ENCODE peak calls at places on chromosomes 11 and 22, in four cellular contexts. J is AG09309, S is AG04450, Q is kidney epithelial cell. A is an unnamed sample.

GRCh38 chr22:27775698-27776409 is 25.7 kb downstream of the MN1 start:
- DNase-seq in J (no peak), S (no peak), Q (no peak), A (no peak)

GRCh38 chr11:9379046-9379445 is 5.4 kb upstream of the IPO7 start:
- DNase-seq in J (no peak), S (no peak), Q (no peak), A (no peak)

GRCh38 chr22:25359601-25360261 is 140.3 kb downstream of the CRYBB2 start:
- DNase-seq in J (no peak), S (no peak), Q (no peak), A (no peak)

GRCh38 chr22:42932857-42933782 is 76.0 kb upstream of the ARFGAP3 start:
- DNase-seq in J (no peak), S (no peak), Q (no peak), A (no peak)

GRCh38 chr11:9710852-9711251 is 47.0 kb downstream of the SWAP70 start:
- DNase-seq in J (no peak), S (no peak), Q (no peak), A (no peak)

GRCh38 chr11:66418168-66418985 is 2.5 kb upstream of the NPAS4 start:
- DNase-seq in J (peak; percentile 90), S (peak; percentile 91), Q (peak; percentile 63), A (peak; percentile 57)

GRCh38 chr11:8899119-8899753 is 11.8 kb upstream of the AKIP1 start:
- DNase-seq in J (no peak), S (no peak), Q (no peak), A (no peak)

GRCh38 chr11:100963375-100963774 is 166.2 kb downstream of the PGR start:
- DNase-seq in J (no peak), S (no peak), Q (no peak), A (no peak)

GRCh38 chr11:15159085-15159484 is 44.4 kb downstream of the INSC start:
- DNase-seq in J (no peak), S (no peak), Q (no peak), A (no peak)

GRCh38 chr11:65833297-65834030 is at the start of gene SNX32:
- DNase-seq in J (peak; percentile 34), S (peak; percentile 78), Q (peak; percentile 48), A (no peak)

GRCh38 chr22:48918585-48919186 is 909.0 kb downstream of the BRD1 start:
- DNase-seq in J (no peak), S (no peak), Q (no peak), A (no peak)

GRCh38 chr11:124746621-124747243 is 5.3 kb downstream of the VSIG2 start:
- DNase-seq in J (no peak), S (peak; percentile 27), Q (no peak), A (peak; percentile 64)

GRCh38 chr22:42500164-42500835 is 19.3 kb downstream of the RRP7A start:
- DNase-seq in J (no peak), S (no peak), Q (no peak), A (no peak)

GRCh38 chr22:30333707-30334087 is 7.0 kb upstream of the TBC1D10A start:
- DNase-seq in J (no peak), S (no peak), Q (no peak), A (no peak)

GRCh38 chr11:117868815-117869642 is 7.4 kb downstream of the FXYD6 start:
- DNase-seq in J (no peak), S (no peak), Q (no peak), A (no peak)

GRCh38 chr11:124108158-124108557 is 7.1 kb upstream of the VWA5A start:
- DNase-seq in J (no peak), S (no peak), Q (no peak), A (peak; percentile 3)

GRCh38 chr11:10654211-10655150 is 39.1 kb downstream of the IRAG1 start:
- DNase-seq in J (no peak), S (no peak), Q (no peak), A (no peak)

GRCh38 chr11:19595840-19596751 is 116.5 kb upstream of the NAV2 start:
- DNase-seq in J (peak; percentile 75), S (peak; percentile 55), Q (no peak), A (no peak)

GRCh38 chr11:116879789-116880402 is 42.5 kb upstream of the APOA1 start:
- DNase-seq in J (no peak), S (peak; percentile 59), Q (peak; percentile 41), A (no peak)

GRCh38 chr22:49278357-49278756 is 549.3 kb downstream of the BRD1 start:
- DNase-seq in J (no peak), S (no peak), Q (no peak), A (no peak)

GRCh38 chr11:132050577-132051180 is 680.3 kb downstream of the NTM start:
- DNase-seq in J (no peak), S (no peak), Q (no peak), A (no peak)

GRCh38 chr22:22388055-22388454 is 120.5 kb downstream of the ZNF280B start:
- DNase-seq in J (no peak), S (no peak), Q (no peak), A (no peak)

GRCh38 chr11:42770444-42771065 is 541.2 kb upstream of the API5 start:
- DNase-seq in J (no peak), S (no peak), Q (no peak), A (no peak)

GRCh38 chr11:35997908-35998307 is 54.0 kb downstream of the LDLRAD3 start:
- DNase-seq in J (no peak), S (no peak), Q (no peak), A (no peak)

GRCh38 chr11:46127150-46127638 is 5.9 kb upstream of the PHF21A start:
- DNase-seq in J (peak; percentile 16), S (no peak), Q (no peak), A (no peak)

GRCh38 chr22:39349506-39349966 is 255 bp upstream of the SYNGR1 start:
- DNase-seq in J (no peak), S (no peak), Q (no peak), A (no peak)

GRCh38 chr11:124870430-124870829 is 5.2 kb downstream of the ROBO3 start:
- DNase-seq in J (no peak), S (no peak), Q (no peak), A (no peak)

GRCh38 chr11:79173615-79174014 is 267.2 kb downstream of the TENM4 start:
- DNase-seq in J (peak; percentile 41), S (no peak), Q (peak; percentile 56), A (no peak)

GRCh38 chr22:39474351-39474991 is 17.7 kb downstream of the MGAT3 start:
- DNase-seq in J (no peak), S (no peak), Q (no peak), A (no peak)

GRCh38 chr11:125331357-125331756 is 164.7 kb downstream of the FEZ1 start:
- DNase-seq in J (no peak), S (no peak), Q (no peak), A (no peak)

GRCh38 chr11:117833401-117833891 is 8.9 kb upstream of the FXYD2 start:
- DNase-seq in J (no peak), S (no peak), Q (no peak), A (no peak)

GRCh38 chr22:30705710-30706651 is 11.3 kb downstream of the OSBP2 start:
- DNase-seq in J (peak; percentile 95), S (peak; percentile 15), Q (no peak), A (no peak)

GRCh38 chr22:19065298-19065859 is 56.8 kb downstream of the DGCR2 start:
- DNase-seq in J (no peak), S (no peak), Q (no peak), A (no peak)

GRCh38 chr22:32801001-32801435 is 487 bp upstream of the TIMP3 start:
- DNase-seq in J (no peak), S (no peak), Q (no peak), A (no peak)

GRCh38 chr22:32803020-32803758 is 1.7 kb downstream of the TIMP3 start:
- DNase-seq in J (no peak), S (no peak), Q (peak; percentile 28), A (no peak)

GRCh38 chr22:32802291-32802826 is 854 bp downstream of the TIMP3 start:
- DNase-seq in J (no peak), S (no peak), Q (no peak), A (no peak)

GRCh38 chr22:32800158-32800557 is 1.3 kb upstream of the TIMP3 start:
- DNase-seq in J (no peak), S (no peak), Q (no peak), A (no peak)

GRCh38 chr22:32801436-32802290 is at the start of gene TIMP3:
- DNase-seq in J (no peak), S (peak; percentile 73), Q (no peak), A (no peak)
- H3K4me3 ChIP-seq in J (peak within 1 kb of the TSS; percentile 92), S (peak within 1 kb of the TSS; percentile 97), Q (peak within 1 kb of the TSS; percentile 51), A (no peak within 1 kb of the TSS)

DNA sequence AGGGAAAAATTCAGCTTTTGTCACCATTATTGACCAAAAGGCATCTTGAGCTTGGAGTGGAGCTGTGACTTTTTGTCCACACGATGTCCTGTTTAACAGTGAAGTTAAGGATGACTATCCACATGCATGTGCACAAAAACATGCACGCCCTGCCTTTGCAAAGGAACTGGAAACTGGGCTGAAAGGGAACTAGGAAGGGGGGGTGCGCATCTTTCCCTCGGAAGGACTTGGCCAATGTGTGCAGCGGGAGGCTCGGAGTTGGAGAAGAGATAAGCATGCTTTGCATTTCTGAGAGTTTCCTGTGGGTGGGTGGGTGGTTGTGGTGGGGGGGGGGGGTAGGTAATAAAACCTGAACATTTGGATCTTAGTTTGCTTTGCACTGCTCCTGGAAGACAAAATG is 421 bp upstream of the KIRREL3 start:
- DNase-seq in J (no peak), S (no peak), Q (no peak), A (no peak)
- H3K4me3 ChIP-seq in J (peak overlapping the region; percentile 81), S (peak overlapping the region; percentile 80), Q (peak overlapping the region; percentile 66), A (peak overlapping the region; percentile 68)

GRCh38 chr11:2250041-2250440 is 20.3 kb downstream of the ASCL2 start:
- DNase-seq in J (no peak), S (no peak), Q (no peak), A (no peak)

GRCh38 chr11:2248242-2248641 is 22.1 kb downstream of the ASCL2 start:
- DNase-seq in J (no peak), S (no peak), Q (no peak), A (no peak)

GRCh38 chr11:2247496-2247895 is 22.9 kb downstream of the ASCL2 start:
- DNase-seq in J (no peak), S (no peak), Q (no peak), A (no peak)

GRCh38 chr11:2249191-2249916 is 21.0 kb downstream of the ASCL2 start:
- DNase-seq in J (no peak), S (no peak), Q (no peak), A (no peak)

DNA sequence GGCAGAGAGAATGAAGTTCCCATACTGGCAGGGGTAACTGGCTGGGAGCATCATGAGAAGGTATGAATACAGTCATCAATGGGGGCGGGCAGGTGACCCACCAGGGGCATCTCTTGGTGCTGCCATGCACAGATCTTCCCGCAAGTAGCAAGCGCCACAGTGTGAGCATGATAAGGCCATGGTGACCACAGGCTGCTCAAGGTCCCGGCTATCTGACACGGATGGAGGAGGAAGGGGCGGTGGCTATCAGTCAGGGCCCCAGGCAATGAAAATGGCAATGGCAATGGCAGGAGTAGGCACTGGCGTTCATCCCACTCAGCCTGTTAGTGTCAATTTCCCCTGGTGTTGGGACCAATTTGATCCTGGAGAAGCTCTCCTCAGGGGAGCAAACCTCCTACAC is 21.6 kb downstream of the ASCL2 start:
- DNase-seq in J (no peak), S (no peak), Q (no peak), A (no peak)
- H3K4me3 ChIP-seq in J (no peak overlapping the region), S (no peak overlapping the region), Q (no peak overlapping the region), A (no peak overlapping the region)

GRCh38 chr11:1271406-1271805 is 38.0 kb downstream of the TOLLIP start:
- DNase-seq in J (no peak), S (no peak), Q (no peak), A (no peak)

GRCh38 chr11:1271002-1271401 is 38.4 kb downstream of the TOLLIP start:
- DNase-seq in J (no peak), S (no peak), Q (no peak), A (no peak)

GRCh38 chr11:1274501-1274900 is 34.9 kb downstream of the TOLLIP start:
- DNase-seq in J (no peak), S (no peak), Q (no peak), A (no peak)

GRCh38 chr11:1271927-1272326 is 37.5 kb downstream of the TOLLIP start:
- DNase-seq in J (no peak), S (no peak), Q (no peak), A (no peak)

GRCh38 chr11:1272531-1272930 is 36.9 kb downstream of the TOLLIP start:
- DNase-seq in J (no peak), S (no peak), Q (no peak), A (no peak)
- H3K4me3 ChIP-seq in J (no peak overlapping the region), S (no peak overlapping the region), Q (no peak overlapping the region), A (no peak overlapping the region)

A was measured in epithelial cell of proximal tubule.